ENCODE peak calls at places on chromosomes 12 and 14, in eight cellular contexts. One of them, this sample, is unnamed.

GRCh38 chr14:73188501-73188903 is 48.8 kb upstream of the PAPLN start:
- DNase-seq in H1: no peak
- DNase-seq in sigmoid colon: no peak
- DNase-seq in SK-N-SH: no peak
- DNase-seq in GM12878: no peak
- DNase-seq in suprapubic skin: no peak
- DNase-seq in K562: no peak
- DNase-seq in stomach: no peak
- DNase-seq in this sample: no peak

GRCh38 chr12:40735551-40736230 is 43.5 kb downstream of the CNTN1 start:
- DNase-seq in H1: no peak
- DNase-seq in sigmoid colon: no peak
- DNase-seq in SK-N-SH: no peak
- DNase-seq in GM12878: no peak
- DNase-seq in suprapubic skin: no peak
- DNase-seq in K562: no peak
- DNase-seq in stomach: no peak
- DNase-seq in this sample: no peak

GRCh38 chr14:92458959-92459478 is 54.6 kb upstream of the RIN3 start:
- DNase-seq in H1: no peak
- DNase-seq in sigmoid colon: no peak
- DNase-seq in SK-N-SH: no peak
- DNase-seq in GM12878: no peak
- DNase-seq in suprapubic skin: no peak
- DNase-seq in K562: no peak
- DNase-seq in stomach: no peak
- DNase-seq in this sample: no peak

GRCh38 chr12:58917699-58918334 is 2.5 kb downstream of the LRIG3 start:
- DNase-seq in H1: no peak
- DNase-seq in sigmoid colon: no peak
- DNase-seq in SK-N-SH: no peak
- DNase-seq in GM12878: no peak
- DNase-seq in suprapubic skin: no peak
- DNase-seq in K562: no peak
- DNase-seq in stomach: no peak
- DNase-seq in this sample: no peak

GRCh38 chr14:77804592-77804991 is 4.7 kb downstream of the ADCK1 start:
- DNase-seq in H1: peak
- DNase-seq in sigmoid colon: no peak
- DNase-seq in SK-N-SH: no peak
- DNase-seq in GM12878: no peak
- DNase-seq in suprapubic skin: no peak
- DNase-seq in K562: no peak
- DNase-seq in stomach: no peak
- DNase-seq in this sample: peak

GRCh38 chr14:23434488-23435219 is 806 bp downstream of the MYH7 start:
- DNase-seq in H1: no peak
- DNase-seq in sigmoid colon: peak
- DNase-seq in SK-N-SH: no peak
- DNase-seq in GM12878: no peak
- DNase-seq in suprapubic skin: peak
- DNase-seq in K562: no peak
- DNase-seq in stomach: peak
- DNase-seq in this sample: peak

GRCh38 chr12:51335931-51336330 is 10.5 kb downstream of the CELA1 start:
- DNase-seq in H1: no peak
- DNase-seq in sigmoid colon: no peak
- DNase-seq in SK-N-SH: no peak
- DNase-seq in GM12878: no peak
- DNase-seq in suprapubic skin: no peak
- DNase-seq in K562: no peak
- DNase-seq in stomach: no peak
- DNase-seq in this sample: no peak

GRCh38 chr12:11321980-11322379 is 11.7 kb upstream of the PRB4 start:
- DNase-seq in H1: no peak
- DNase-seq in sigmoid colon: no peak
- DNase-seq in SK-N-SH: no peak
- DNase-seq in GM12878: no peak
- DNase-seq in suprapubic skin: no peak
- DNase-seq in K562: no peak
- DNase-seq in stomach: no peak
- DNase-seq in this sample: no peak

GRCh38 chr12:111590552-111590951 is 8.6 kb downstream of the ATXN2 start:
- DNase-seq in H1: no peak
- DNase-seq in sigmoid colon: no peak
- DNase-seq in SK-N-SH: no peak
- DNase-seq in GM12878: no peak
- DNase-seq in suprapubic skin: no peak
- DNase-seq in K562: no peak
- DNase-seq in stomach: no peak
- DNase-seq in this sample: no peak

GRCh38 chr12:71152838-71153237 is 5.0 kb downstream of the TSPAN8 start:
- DNase-seq in H1: no peak
- DNase-seq in sigmoid colon: no peak
- DNase-seq in SK-N-SH: no peak
- DNase-seq in GM12878: no peak
- DNase-seq in suprapubic skin: no peak
- DNase-seq in K562: no peak
- DNase-seq in stomach: no peak
- DNase-seq in this sample: no peak

GRCh38 chr14:35858521-35859209 is 32.5 kb downstream of the BRMS1L start:
- DNase-seq in H1: no peak
- DNase-seq in sigmoid colon: no peak
- DNase-seq in SK-N-SH: no peak
- DNase-seq in GM12878: no peak
- DNase-seq in suprapubic skin: no peak
- DNase-seq in K562: no peak
- DNase-seq in stomach: no peak
- DNase-seq in this sample: no peak
- TF ChIP-seq EP300 in H1: no peak
- TF ChIP-seq EP300 in sigmoid colon: no peak
- TF ChIP-seq EP300 in SK-N-SH: no peak
- TF ChIP-seq EP300 in GM12878: no peak
- TF ChIP-seq EP300 in suprapubic skin: no peak
- TF ChIP-seq EP300 in K562: no peak
- TF ChIP-seq EP300 in stomach: no peak
- TF ChIP-seq EP300 in this sample: no peak

GRCh38 chr14:87000071-87000470 is 992.9 kb downstream of the GALC start:
- DNase-seq in H1: no peak
- DNase-seq in sigmoid colon: no peak
- DNase-seq in SK-N-SH: no peak
- DNase-seq in GM12878: no peak
- DNase-seq in suprapubic skin: no peak
- DNase-seq in K562: no peak
- DNase-seq in stomach: no peak
- DNase-seq in this sample: no peak

GRCh38 chr14:86999076-86999475 is 993.9 kb downstream of the GALC start:
- DNase-seq in H1: no peak
- DNase-seq in sigmoid colon: no peak
- DNase-seq in SK-N-SH: no peak
- DNase-seq in GM12878: no peak
- DNase-seq in suprapubic skin: no peak
- DNase-seq in K562: no peak
- DNase-seq in stomach: no peak
- DNase-seq in this sample: no peak

GRCh38 chr14:87005336-87005735 is 987.6 kb downstream of the GALC start:
- DNase-seq in H1: no peak
- DNase-seq in sigmoid colon: no peak
- DNase-seq in SK-N-SH: no peak
- DNase-seq in GM12878: no peak
- DNase-seq in suprapubic skin: no peak
- DNase-seq in K562: no peak
- DNase-seq in stomach: no peak
- DNase-seq in this sample: no peak

GRCh38 chr14:87002831-87003230 is 990.2 kb downstream of the GALC start:
- DNase-seq in H1: no peak
- DNase-seq in sigmoid colon: no peak
- DNase-seq in SK-N-SH: no peak
- DNase-seq in GM12878: no peak
- DNase-seq in suprapubic skin: no peak
- DNase-seq in K562: no peak
- DNase-seq in stomach: no peak
- DNase-seq in this sample: no peak

DNA sequence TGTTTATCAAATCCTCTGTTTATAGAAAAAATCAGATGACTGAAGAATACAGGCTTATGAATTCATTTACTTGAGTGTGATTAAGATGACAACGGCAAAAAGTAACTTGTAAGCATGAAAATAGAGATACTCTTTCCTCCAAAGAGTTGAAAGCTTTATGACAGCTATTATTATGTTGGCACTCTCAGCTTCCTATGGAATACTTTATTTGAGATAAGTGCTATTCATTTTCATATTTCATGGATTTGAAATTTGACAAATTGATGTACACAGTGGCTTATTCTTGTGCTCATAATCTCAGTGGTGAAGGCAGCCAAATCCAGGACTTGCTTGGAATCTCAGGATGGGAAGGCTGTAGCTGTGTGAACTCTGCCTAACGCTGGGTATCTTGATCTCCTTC is 991.6 kb downstream of the GALC start:
- DNase-seq in H1: no peak
- DNase-seq in sigmoid colon: no peak
- DNase-seq in SK-N-SH: no peak
- DNase-seq in GM12878: no peak
- DNase-seq in suprapubic skin: no peak
- DNase-seq in K562: no peak
- DNase-seq in stomach: no peak
- DNase-seq in this sample: no peak
- TF ChIP-seq POLR2AphosphoS5 in H1: no peak
- TF ChIP-seq POLR2AphosphoS5 in sigmoid colon: no peak
- TF ChIP-seq POLR2AphosphoS5 in SK-N-SH: no peak
- TF ChIP-seq POLR2AphosphoS5 in GM12878: no peak
- TF ChIP-seq POLR2AphosphoS5 in suprapubic skin: no peak
- TF ChIP-seq POLR2AphosphoS5 in K562: no peak
- TF ChIP-seq POLR2AphosphoS5 in stomach: no peak
- TF ChIP-seq POLR2AphosphoS5 in this sample: no peak

GRCh38 chr14:71550367-71550766 is 381.9 kb upstream of the RGS6 start:
- DNase-seq in H1: no peak
- DNase-seq in sigmoid colon: no peak
- DNase-seq in SK-N-SH: no peak
- DNase-seq in GM12878: no peak
- DNase-seq in suprapubic skin: no peak
- DNase-seq in K562: no peak
- DNase-seq in stomach: no peak
- DNase-seq in this sample: no peak

GRCh38 chr14:71553779-71554178 is 378.4 kb upstream of the RGS6 start:
- DNase-seq in H1: no peak
- DNase-seq in sigmoid colon: no peak
- DNase-seq in SK-N-SH: no peak
- DNase-seq in GM12878: no peak
- DNase-seq in suprapubic skin: no peak
- DNase-seq in K562: no peak
- DNase-seq in stomach: no peak
- DNase-seq in this sample: no peak

GRCh38 chr14:71552809-71553208 is 379.4 kb upstream of the RGS6 start:
- DNase-seq in H1: no peak
- DNase-seq in sigmoid colon: no peak
- DNase-seq in SK-N-SH: no peak
- DNase-seq in GM12878: no peak
- DNase-seq in suprapubic skin: no peak
- DNase-seq in K562: no peak
- DNase-seq in stomach: no peak
- DNase-seq in this sample: no peak

GRCh38 chr14:71549421-71549820 is 382.8 kb upstream of the RGS6 start:
- DNase-seq in H1: no peak
- DNase-seq in sigmoid colon: no peak
- DNase-seq in SK-N-SH: no peak
- DNase-seq in GM12878: no peak
- DNase-seq in suprapubic skin: no peak
- DNase-seq in K562: no peak
- DNase-seq in stomach: no peak
- DNase-seq in this sample: no peak

DNA sequence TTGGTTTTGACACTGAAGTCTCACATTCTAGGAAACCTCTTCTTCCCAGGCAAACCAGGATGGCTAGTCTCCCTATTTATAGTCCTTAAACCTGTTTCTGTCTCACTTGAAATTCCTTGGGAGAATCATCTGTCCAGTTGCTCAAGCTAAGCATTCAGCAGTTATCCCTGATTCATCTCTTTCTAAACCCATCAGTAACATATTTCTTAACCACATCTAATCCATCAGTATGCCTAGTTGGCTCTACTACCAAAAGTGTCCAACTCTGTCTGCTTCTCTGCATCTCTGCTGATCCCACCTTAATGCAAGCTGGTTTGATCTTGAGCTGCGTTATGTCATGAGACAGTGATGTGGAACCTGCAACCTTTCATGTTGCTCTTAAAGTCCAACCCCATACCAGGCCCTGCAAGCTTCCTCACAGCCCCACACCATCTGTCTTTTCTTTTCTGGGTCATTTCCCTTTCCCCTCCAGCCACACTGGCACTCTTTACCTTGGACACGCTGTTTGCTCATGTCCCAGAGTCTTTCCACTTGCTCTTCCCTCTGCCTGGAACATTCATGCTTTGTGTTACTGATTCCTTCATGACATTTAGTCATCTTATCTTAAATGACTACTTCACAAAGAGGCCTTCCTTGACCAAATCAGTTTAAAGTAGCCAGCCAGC is 380.8 kb upstream of the RGS6 start:
- DNase-seq in H1: no peak
- DNase-seq in sigmoid colon: no peak
- DNase-seq in SK-N-SH: no peak
- DNase-seq in GM12878: no peak
- DNase-seq in suprapubic skin: no peak
- DNase-seq in K562: no peak
- DNase-seq in stomach: no peak
- DNase-seq in this sample: no peak
- TF ChIP-seq EP300 in H1: no peak
- TF ChIP-seq EP300 in sigmoid colon: no peak
- TF ChIP-seq EP300 in SK-N-SH: peak
- TF ChIP-seq EP300 in GM12878: no peak
- TF ChIP-seq EP300 in suprapubic skin: no peak
- TF ChIP-seq EP300 in K562: no peak
- TF ChIP-seq EP300 in stomach: no peak
- TF ChIP-seq EP300 in this sample: no peak

GRCh38 chr12:114780746-114781399 is 96.9 kb upstream of the TBX3 start:
- DNase-seq in H1: no peak
- DNase-seq in sigmoid colon: no peak
- DNase-seq in SK-N-SH: no peak
- DNase-seq in GM12878: no peak
- DNase-seq in suprapubic skin: no peak
- DNase-seq in K562: no peak
- DNase-seq in stomach: no peak
- DNase-seq in this sample: no peak

GRCh38 chr12:114784526-114784925 is 100.6 kb upstream of the TBX3 start:
- DNase-seq in H1: no peak
- DNase-seq in sigmoid colon: no peak
- DNase-seq in SK-N-SH: no peak
- DNase-seq in GM12878: no peak
- DNase-seq in suprapubic skin: no peak
- DNase-seq in K562: no peak
- DNase-seq in stomach: no peak
- DNase-seq in this sample: no peak

GRCh38 chr12:114779203-114779602 is 95.2 kb upstream of the TBX3 start:
- DNase-seq in H1: no peak
- DNase-seq in sigmoid colon: no peak
- DNase-seq in SK-N-SH: no peak
- DNase-seq in GM12878: no peak
- DNase-seq in suprapubic skin: no peak
- DNase-seq in K562: no peak
- DNase-seq in stomach: no peak
- DNase-seq in this sample: no peak

GRCh38 chr12:114779647-114780046 is 95.7 kb upstream of the TBX3 start:
- DNase-seq in H1: no peak
- DNase-seq in sigmoid colon: no peak
- DNase-seq in SK-N-SH: no peak
- DNase-seq in GM12878: no peak
- DNase-seq in suprapubic skin: no peak
- DNase-seq in K562: no peak
- DNase-seq in stomach: no peak
- DNase-seq in this sample: no peak

GRCh38 chr12:114783176-114783575 is 99.2 kb upstream of the TBX3 start:
- DNase-seq in H1: no peak
- DNase-seq in sigmoid colon: no peak
- DNase-seq in SK-N-SH: no peak
- DNase-seq in GM12878: no peak
- DNase-seq in suprapubic skin: no peak
- DNase-seq in K562: no peak
- DNase-seq in stomach: no peak
- DNase-seq in this sample: no peak
- TF ChIP-seq POLR2AphosphoS5 in H1: no peak
- TF ChIP-seq POLR2AphosphoS5 in sigmoid colon: no peak
- TF ChIP-seq POLR2AphosphoS5 in SK-N-SH: no peak
- TF ChIP-seq POLR2AphosphoS5 in GM12878: no peak
- TF ChIP-seq POLR2AphosphoS5 in suprapubic skin: no peak
- TF ChIP-seq POLR2AphosphoS5 in K562: no peak
- TF ChIP-seq POLR2AphosphoS5 in stomach: no peak
- TF ChIP-seq POLR2AphosphoS5 in this sample: no peak

This sample was measured in transverse colon.